ENCODE peak calls at places on chromosomes 11 and 22, in six cellular contexts. D, W, Y, J, F and N are unnamed samples.

GRCh38 chr11:4072668-4073285 is 21.8 kb upstream of the RRM1 start:
- DNase-seq in J (no peak), Y (peak; percentile 63), F (peak; percentile 73), D (no peak), W (peak; percentile 81), N (peak; percentile 83)

GRCh38 chr11:102012946-102013345 is 34.3 kb upstream of the CFAP300 start:
- DNase-seq in W (no peak), Y (no peak), F (no peak), D (no peak), J (no peak), N (no peak)

GRCh38 chr11:76216536-76217326 is 10.4 kb upstream of the WNT11 start:
- DNase-seq in F (no peak), D (peak; percentile 83), J (no peak), Y (no peak), W (no peak), N (no peak)

GRCh38 chr11:33869511-33870422 is 22.1 kb downstream of the LMO2 start:
- DNase-seq in Y (peak; percentile 25), D (peak; percentile 87), F (peak; percentile 43), J (no peak), W (peak; percentile 16), N (no peak)

GRCh38 chr11:126115820-126116319 is 53.2 kb upstream of the CDON start:
- DNase-seq in J (no peak), Y (no peak), W (peak; percentile 21), F (peak; percentile 70), D (peak; percentile 90), N (peak; percentile 92)

GRCh38 chr22:47618611-47619010 is 856.2 kb downstream of the TBC1D22A start:
- DNase-seq in J (no peak), Y (no peak), W (no peak), F (no peak), D (peak; percentile 44), N (no peak)

GRCh38 chr11:41281131-41281742 is 178.2 kb downstream of the LRRC4C start:
- DNase-seq in Y (no peak), W (no peak), F (peak; percentile 87), D (no peak), J (no peak), N (no peak)

GRCh38 chr22:39518996-39519680 is 1.2 kb upstream of the ATF4 start:
- DNase-seq in J (no peak), Y (no peak), F (no peak), D (no peak), W (peak; percentile 57), N (no peak)

GRCh38 chr11:95917188-95918036 is 6.5 kb downstream of the MTMR2 start:
- DNase-seq in F (peak; percentile 58), W (no peak), Y (no peak), D (no peak), J (no peak), N (no peak)

GRCh38 chr11:102225689-102226562 is 91.4 kb upstream of the BIRC3 start:
- DNase-seq in W (peak; percentile 77), D (no peak), J (no peak), F (peak; percentile 91), Y (peak; percentile 66), N (no peak)

GRCh38 chr11:36376315-36376887 is 80.3 kb downstream of the PRR5L start:
- DNase-seq in Y (peak; percentile 31), D (peak; percentile 81), W (peak; percentile 8), F (peak; percentile 55), J (no peak), N (peak; percentile 64)

GRCh38 chr11:116693206-116694016 is 79.4 kb downstream of the BUD13 start:
- DNase-seq in Y (no peak), F (no peak), D (peak; percentile 56), W (no peak), J (no peak), N (peak; percentile 40)

GRCh38 chr11:127485541-127485940 is 485.0 kb upstream of the KIRREL3 start:
- DNase-seq in F (peak; percentile 52), Y (no peak), J (no peak), W (no peak), D (no peak), N (no peak)

GRCh38 chr22:21447694-21448402 is 19.3 kb upstream of the TMEM191C start:
- DNase-seq in J (no peak), F (no peak), Y (no peak), W (peak; percentile 64), D (peak; percentile 57), N (peak; percentile 61)

GRCh38 chr11:22930816-22931594 is 70.7 kb upstream of the CCDC179 start:
- DNase-seq in Y (no peak), F (no peak), W (no peak), D (no peak), J (no peak), N (no peak)

GRCh38 chr22:29190051-29190450 is 15.6 kb upstream of the EMID1 start:
- DNase-seq in J (no peak), Y (no peak), D (no peak), W (no peak), F (no peak), N (no peak)

GRCh38 chr22:43862074-43862881 is at the start of gene SULT4A1:
- DNase-seq in Y (no peak), J (no peak), F (peak; percentile 5), W (peak; percentile 58), D (peak; percentile 59), N (peak; percentile 62)

GRCh38 chr11:124656759-124657627 is 16.5 kb downstream of the SIAE start:
- DNase-seq in F (peak; percentile 17), D (no peak), Y (no peak), W (no peak), J (no peak), N (no peak)

GRCh38 chr11:35144103-35144741 is 5.3 kb downstream of the CD44 start:
- DNase-seq in Y (no peak), F (peak; percentile 48), J (no peak), D (no peak), W (no peak), N (no peak)

GRCh38 chr11:65719887-65720236 is 736 bp downstream of the RNASEH2C start:
- DNase-seq in F (peak; percentile 19), J (no peak), Y (no peak), D (no peak), W (no peak), N (no peak)

GRCh38 chr22:41603873-41604332 is 14.3 kb upstream of the PMM1 start:
- DNase-seq in F (no peak), J (no peak), Y (no peak), W (no peak), D (peak; percentile 5), N (no peak)

GRCh38 chr22:44020981-44021380 is 3.1 kb upstream of the PARVB start:
- DNase-seq in W (no peak), J (no peak), Y (no peak), D (no peak), F (peak; percentile 22), N (no peak)